ENCODE peak calls at places on chromosome 5, in four cellular contexts. C, B, I and H are unnamed samples.

GRCh38 chr5:157343842-157344790 is 78.2 kb downstream of the CYFIP2 start:
- DNase-seq in I (no peak), B (no peak), C (peak; percentile 19), H (peak; percentile 45)

GRCh38 chr5:95715799-95716461 is 15.2 kb upstream of the RHOBTB3 start:
- DNase-seq in B (no peak), C (peak; percentile 88), I (no peak), H (peak; percentile 76)

GRCh38 chr5:11191673-11192072 is 430.6 kb upstream of the DAP start:
- DNase-seq in I (no peak), B (no peak), C (no peak), H (no peak)

GRCh38 chr5:172410160-172410559 is 44.2 kb downstream of the SH3PXD2B start:
- DNase-seq in I (no peak), C (peak; percentile 79), B (no peak), H (peak; percentile 68)

GRCh38 chr5:168353216-168353957 is 61.9 kb downstream of the WWC1 start:
- DNase-seq in I (no peak), B (no peak), C (no peak), H (no peak)

GRCh38 chr5:132962429-132962928 is 955 bp downstream of the AFF4 start:
- DNase-seq in I (peak; percentile 33), B (peak; percentile 38), C (peak; percentile 64), H (peak; percentile 63)

GRCh38 chr5:51838459-51839253 is 455.4 kb downstream of the ISL1 start:
- DNase-seq in B (no peak), C (no peak), I (no peak), H (no peak)

GRCh38 chr5:14011089-14012004 is 66.9 kb upstream of the DNAH5 start:
- DNase-seq in I (peak; percentile 98), B (peak; percentile 90), C (peak; percentile 90), H (peak; percentile 86)

GRCh38 chr5:156681276-156681675 is 168.8 kb upstream of the PPP1R2B start:
- DNase-seq in C (peak; percentile 66), B (no peak), I (no peak), H (no peak)

GRCh38 chr5:82405618-82406199 is 127.6 kb upstream of the RPS23 start:
- DNase-seq in C (peak; percentile 100), B (no peak), I (peak; percentile 38), H (peak; percentile 100)

GRCh38 chr5:66255702-66256101 is 111.6 kb downstream of the SREK1 start:
- DNase-seq in I (no peak), C (no peak), B (no peak), H (no peak)

GRCh38 chr5:116575635-116576042 is 1.0 kb upstream of the SEMA6A start:
- DNase-seq in I (no peak), B (no peak), C (no peak), H (no peak)

GRCh38 chr5:149406203-149406978 is 27.3 kb upstream of the IL17B start:
- DNase-seq in B (no peak), C (peak; percentile 98), I (no peak), H (peak; percentile 91)

GRCh38 chr5:164000819-164001218 is 495.4 kb downstream of the MAT2B start:
- DNase-seq in C (no peak), I (no peak), B (no peak), H (no peak)

GRCh38 chr5:179420476-179420875 is 75.2 kb upstream of the ADAMTS2 start:
- DNase-seq in I (no peak), B (no peak), C (no peak), H (no peak)

GRCh38 chr5:180332051-180332517 is 21.1 kb downstream of the GFPT2 start:
- DNase-seq in I (no peak), B (no peak), C (peak; percentile 35), H (no peak)

GRCh38 chr5:173053041-173053440 is 3.1 kb upstream of the CREBRF start:
- DNase-seq in B (no peak), C (peak; percentile 28), I (no peak), H (peak; percentile 8)

GRCh38 chr5:126007841-126008240 is 415.4 kb upstream of the GRAMD2B start:
- DNase-seq in I (no peak), B (peak; percentile 17), C (no peak), H (peak; percentile 57)

GRCh38 chr5:136040746-136041415 is 12.1 kb downstream of the TGFBI start:
- DNase-seq in I (peak; percentile 35), B (no peak), C (no peak), H (no peak)

GRCh38 chr5:174571662-174572397 is 152.6 kb upstream of the MSX2 start:
- DNase-seq in B (peak; percentile 82), I (no peak), C (peak; percentile 76), H (peak; percentile 64)

GRCh38 chr5:61801174-61801573 is 469.1 kb downstream of the ZSWIM6 start:
- DNase-seq in B (no peak), C (no peak), I (no peak), H (no peak)

GRCh38 chr5:957730-958485 is 50.7 kb upstream of the NKD2 start:
- DNase-seq in C (peak; percentile 32), I (no peak), B (no peak), H (no peak)

GRCh38 chr5:76735762-76736545 is 20.0 kb downstream of the F2R start:
- DNase-seq in C (no peak), I (no peak), B (no peak), H (no peak)

GRCh38 chr5:7391215-7391614 is 4.7 kb upstream of the ADCY2 start:
- DNase-seq in I (peak; percentile 55), B (peak; percentile 1), C (no peak), H (no peak)

GRCh38 chr5:106314221-106314824 is 1356.4 kb downstream of the EFNA5 start:
- DNase-seq in B (no peak), C (peak; percentile 43), I (no peak), H (peak; percentile 4)

GRCh38 chr5:32572778-32573480 is 12.4 kb upstream of the SUB1 start:
- DNase-seq in C (no peak), I (no peak), B (no peak), H (no peak)

GRCh38 chr5:68544656-68545565 is 329.4 kb downstream of the PIK3R1 start:
- DNase-seq in I (peak; percentile 30), B (no peak), C (peak; percentile 50), H (no peak)

GRCh38 chr5:170219615-170220014 is 13.2 kb upstream of the C5orf58 start:
- DNase-seq in C (peak; percentile 80), B (no peak), I (no peak), H (peak; percentile 3)

GRCh38 chr5:125604104-125604503 is 819.1 kb upstream of the GRAMD2B start:
- DNase-seq in I (no peak), C (no peak), B (no peak), H (no peak)

GRCh38 chr5:10457682-10458574 is 16.2 kb downstream of the ROPN1L start:
- DNase-seq in C (peak; percentile 23), I (no peak), B (no peak), H (no peak)

GRCh38 chr5:139665626-139666025 is 17.5 kb downstream of the CXXC5 start:
- DNase-seq in B (no peak), C (no peak), I (no peak), H (no peak)

GRCh38 chr5:109411627-109412026 is 1.9 kb upstream of the PJA2 start:
- DNase-seq in I (no peak), B (peak; percentile 82), C (peak; percentile 90), H (peak; percentile 87)

GRCh38 chr5:91332267-91333044 is 50.7 kb downstream of the ARRDC3 start:
- DNase-seq in C (peak; percentile 52), I (peak; percentile 4), B (peak; percentile 48), H (peak; percentile 28)